ENCODE peak calls at places on chromosomes 6 and 20, in four cellular contexts. D is A549, L is psoas muscle, F is H9. S is an unnamed sample.

GRCh38 chr20:63628246-63628975 is 1.5 kb upstream of the GMEB2 start:
- DNase-seq in L (peak; percentile 66), F (no peak), D (peak; percentile 92), S (peak; percentile 49)

GRCh38 chr20:51419236-51419635 is 123.3 kb downstream of the NFATC2 start:
- DNase-seq in D (no peak), F (no peak), L (no peak), S (no peak)

GRCh38 chr6:9138856-9139426 is 703.6 kb upstream of the SLC35B3 start:
- DNase-seq in L (no peak), F (no peak), D (no peak), S (no peak)

GRCh38 chr6:1406306-1407058 is 17.1 kb downstream of the FOXF2 start:
- DNase-seq in L (no peak), F (no peak), D (no peak), S (no peak)

GRCh38 chr20:63810730-63811490 is 20.2 kb downstream of the ZBTB46 start:
- DNase-seq in F (no peak), L (no peak), D (no peak), S (no peak)

GRCh38 chr20:58452667-58453255 is 62.4 kb downstream of the APCDD1L start:
- DNase-seq in D (no peak), L (no peak), F (no peak), S (no peak)

GRCh38 chr6:134039116-134039515 is 13.3 kb downstream of the SLC2A12 start:
- DNase-seq in F (no peak), D (no peak), L (no peak), S (no peak)

GRCh38 chr6:144581807-144582537 is 296.8 kb downstream of the UTRN start:
- DNase-seq in D (peak; percentile 25), L (no peak), F (peak; percentile 30), S (no peak)

GRCh38 chr6:16909599-16910360 is 148.5 kb upstream of the ATXN1 start:
- DNase-seq in L (no peak), F (no peak), D (no peak), S (no peak)

GRCh38 chr20:38441916-38442315 is 6.8 kb upstream of the SNHG17 start:
- DNase-seq in L (no peak), F (no peak), D (no peak), S (no peak)

GRCh38 chr6:41646026-41646795 is 7.9 kb downstream of the MDFI start:
- DNase-seq in D (no peak), F (no peak), L (no peak), S (no peak)

GRCh38 chr20:38043512-38044300 is 10.2 kb downstream of the RPRD1B start:
- DNase-seq in F (no peak), D (peak; percentile 73), L (peak; percentile 67), S (no peak)

GRCh38 chr6:140480852-140481251 is 1106.4 kb upstream of the CITED2 start:
- DNase-seq in F (no peak), L (peak; percentile 55), D (no peak), S (no peak)

GRCh38 chr6:168778201-168778600 is 337.2 kb downstream of the SMOC2 start:
- DNase-seq in L (peak; percentile 80), D (no peak), F (no peak), S (no peak)

GRCh38 chr6:106300944-106301343 is 24.6 kb downstream of the ATG5 start:
- DNase-seq in F (no peak), D (peak; percentile 50), L (no peak), S (no peak)

GRCh38 chr6:158008894-158009891 is 27.5 kb downstream of the SYNJ2 start:
- DNase-seq in F (no peak), L (peak; percentile 81), D (no peak), S (no peak)

GRCh38 chr20:19903168-19903676 is 113.9 kb upstream of the NAA20 start:
- DNase-seq in L (no peak), F (no peak), D (peak; percentile 52), S (no peak)

GRCh38 chr20:62945771-62946339 is 6.7 kb upstream of the SLC17A9 start:
- DNase-seq in F (no peak), L (no peak), D (no peak), S (no peak)

GRCh38 chr6:54846243-54846856 is at the start of gene FAM83B:
- DNase-seq in F (peak; percentile 80), D (no peak), L (peak; percentile 57), S (no peak)

GRCh38 chr20:54980321-54980960 is 505.0 kb downstream of the DOK5 start:
- DNase-seq in F (no peak), D (peak; percentile 12), L (no peak), S (no peak)

GRCh38 chr6:160461641-160462040 is 113.5 kb downstream of the SLC22A3 start:
- DNase-seq in L (no peak), D (no peak), F (no peak), S (peak; percentile 17)

GRCh38 chr20:18705906-18706305 is 107.7 kb upstream of the SCP2D1 start:
- DNase-seq in F (no peak), D (no peak), L (no peak), S (no peak)

GRCh38 chr6:19415605-19416326 is 421.4 kb upstream of the ID4 start:
- DNase-seq in F (no peak), D (peak; percentile 16), L (no peak), S (no peak)

GRCh38 chr6:37059344-37060194 is 54.1 kb downstream of the FGD2 start:
- DNase-seq in F (peak; percentile 88), L (peak; percentile 80), D (peak; percentile 95), S (no peak)
- H3K4me1 ChIP-seq in F (peaks cover 7% of the 10 kb centered on the region), L (peaks cover 37% of the 10 kb centered on the region), D (peaks cover 62% of the 10 kb centered on the region), S (no peaks in the 10 kb centered on the region)

DNA sequence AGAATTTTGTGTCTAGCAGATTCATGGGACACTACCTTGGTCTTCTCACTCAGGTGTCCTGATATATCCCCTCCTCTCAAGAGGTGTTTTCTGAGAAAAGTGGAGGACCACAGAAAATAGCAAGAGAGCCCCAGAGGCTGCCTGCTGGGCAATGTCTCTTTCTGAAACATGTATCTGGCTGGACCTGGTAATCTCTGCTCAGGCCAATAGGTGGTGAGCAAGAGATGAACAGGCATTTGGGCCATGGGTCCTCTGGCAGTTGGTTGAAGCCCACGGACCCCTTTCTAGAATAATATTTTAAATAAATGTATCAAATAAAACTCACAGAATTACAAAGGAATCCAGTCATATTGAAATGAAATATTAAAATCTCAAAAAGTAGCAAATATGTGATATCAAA is 8.8 kb upstream of the THBD start:
- DNase-seq in D (no peak), F (no peak), L (no peak), S (no peak)
- TF ChIP-seq CTCF in D (no peak), F (peak; percentile 44), L (peak; percentile 12), S (no peak)

DNA sequence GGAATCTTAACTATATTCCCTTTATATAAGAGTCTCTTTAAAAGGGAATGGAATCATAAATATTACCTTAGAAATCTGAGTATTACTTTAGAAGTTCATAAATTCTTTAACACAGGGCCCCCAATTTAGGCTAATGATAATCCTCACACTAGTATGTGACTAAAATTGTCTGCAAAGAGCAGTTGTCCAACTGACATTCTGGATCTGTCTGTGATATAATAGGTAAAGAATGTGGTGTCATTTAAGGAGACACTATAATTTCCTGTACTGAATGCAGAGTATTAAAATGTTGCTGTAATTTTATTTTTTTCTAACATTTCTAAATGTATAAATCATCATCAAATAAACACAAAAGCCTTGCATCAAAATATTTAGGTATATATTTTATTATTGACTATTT is 128.5 kb upstream of the DST start:
- DNase-seq in L (no peak), F (no peak), D (no peak), S (no peak)
- H3K4me1 ChIP-seq in L (peaks cover 78% of the 10 kb centered on the region), F (peaks cover 9% of the 10 kb centered on the region), D (peaks cover 58% of the 10 kb centered on the region), S (no peaks in the 10 kb centered on the region)

DNA sequence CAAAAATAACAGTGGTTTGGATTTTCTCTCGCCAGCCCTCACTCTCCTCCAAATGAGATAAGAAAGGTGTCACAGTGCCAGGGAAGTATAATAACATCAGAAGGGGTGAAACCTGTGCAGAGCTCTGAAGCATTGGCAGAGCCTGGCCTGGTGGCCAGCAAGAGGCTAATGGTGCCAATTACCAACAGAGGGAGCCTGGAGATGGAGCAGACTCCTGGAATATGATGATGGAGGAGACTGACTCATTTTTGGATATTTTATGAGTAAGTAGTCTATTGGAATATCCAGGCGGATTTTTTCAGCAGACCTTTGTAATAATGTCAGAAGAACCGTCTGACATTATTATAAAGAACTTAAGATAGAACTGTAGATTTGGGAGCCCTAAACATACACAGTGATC is 442.6 kb upstream of the MARCKS start:
- DNase-seq in L (no peak), F (no peak), D (peak; percentile 69), S (no peak)
- TF ChIP-seq CTCF in L (peak; percentile 40), F (peak; percentile 16), D (peak; percentile 46), S (no peak)

DNA sequence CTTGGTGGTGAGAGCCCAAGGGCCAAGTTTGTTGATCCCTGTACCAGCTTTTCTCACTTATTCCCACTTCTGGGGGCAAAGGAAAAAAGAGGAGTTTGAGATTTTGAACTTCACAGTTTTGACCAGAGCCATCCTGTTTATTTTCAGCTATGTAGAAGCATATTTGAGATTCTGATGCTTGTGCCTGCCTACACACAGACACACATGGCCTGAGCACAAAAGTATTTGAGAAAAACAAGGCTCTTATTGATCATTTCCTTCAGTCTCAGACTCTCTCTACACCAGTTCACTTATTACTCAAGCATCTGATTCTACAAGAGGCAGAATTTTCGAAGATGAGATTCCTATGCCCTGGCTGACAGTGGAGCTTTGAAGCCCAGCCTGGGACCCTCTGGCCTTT is 100.7 kb downstream of the TCP11 start:
- DNase-seq in L (no peak), D (no peak), F (no peak), S (no peak)
- H3K4me1 ChIP-seq in L (peaks cover 21% of the 10 kb centered on the region), D (no peaks in the 10 kb centered on the region), F (peaks cover 38% of the 10 kb centered on the region), S (no peaks in the 10 kb centered on the region)

DNA sequence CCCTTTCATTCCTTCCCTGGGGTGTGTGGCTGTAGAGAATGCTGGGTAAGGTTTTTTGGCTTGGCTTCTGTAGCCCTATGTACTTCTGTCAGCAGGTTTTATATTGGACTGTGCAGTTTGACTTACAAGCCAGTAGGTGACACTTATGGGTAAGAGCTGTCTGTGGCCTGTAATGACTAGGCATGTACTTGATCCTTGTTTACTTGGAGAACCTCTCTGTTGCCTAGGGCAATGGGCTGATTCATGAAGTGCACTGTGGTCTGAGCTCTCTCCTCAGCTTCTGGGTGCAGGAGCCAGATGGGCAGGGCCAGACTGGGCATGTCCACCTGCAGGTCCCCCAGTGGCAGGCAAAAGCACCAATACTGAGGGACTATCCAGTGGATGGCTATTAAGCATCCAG is 544.6 kb downstream of the ADGRB3 start:
- DNase-seq in D (peak; percentile 2), L (no peak), F (peak; percentile 43), S (no peak)
- TF ChIP-seq CTCF in D (no peak), L (no peak), F (peak; percentile 30), S (no peak)

S was measured in CD8-positive, alpha-beta T cell.